ENCODE peak calls at places on chromosomes 13 and 19, in eight cellular contexts. One of them, this sample, is unnamed.

GRCh38 chr13:49681837-49682236 is 9.4 kb downstream of the EBPL start:
- DNase-seq in lower leg skin: no peak
- DNase-seq in breast epithelium: no peak
- DNase-seq in NB4: no peak
- DNase-seq in tibial nerve: no peak
- DNase-seq in adrenal gland: no peak
- DNase-seq in body of pancreas: no peak
- DNase-seq in A549: no peak
- DNase-seq in this sample: no peak

GRCh38 chr13:74026753-74027152 is 107.5 kb downstream of the KLF12 start:
- DNase-seq in NB4: no peak
- DNase-seq in A549: no peak
- DNase-seq in lower leg skin: no peak
- DNase-seq in adrenal gland: peak
- DNase-seq in tibial nerve: no peak
- DNase-seq in body of pancreas: no peak
- DNase-seq in breast epithelium: no peak
- DNase-seq in this sample: no peak

GRCh38 chr19:8065489-8066261 is 13.1 kb downstream of the CCL25 start:
- DNase-seq in NB4: no peak
- DNase-seq in breast epithelium: no peak
- DNase-seq in tibial nerve: no peak
- DNase-seq in lower leg skin: no peak
- DNase-seq in A549: no peak
- DNase-seq in body of pancreas: no peak
- DNase-seq in adrenal gland: no peak
- DNase-seq in this sample: no peak

GRCh38 chr19:46821512-46822359 is 28.9 kb downstream of the AP2S1 start:
- DNase-seq in A549: no peak
- DNase-seq in tibial nerve: no peak
- DNase-seq in breast epithelium: no peak
- DNase-seq in NB4: peak
- DNase-seq in lower leg skin: no peak
- DNase-seq in body of pancreas: no peak
- DNase-seq in adrenal gland: no peak
- DNase-seq in this sample: peak

GRCh38 chr19:28285917-28286316 is 927.0 kb downstream of the UQCRFS1 start:
- DNase-seq in NB4: no peak
- DNase-seq in lower leg skin: no peak
- DNase-seq in A549: no peak
- DNase-seq in body of pancreas: no peak
- DNase-seq in tibial nerve: no peak
- DNase-seq in adrenal gland: no peak
- DNase-seq in breast epithelium: no peak
- DNase-seq in this sample: no peak

GRCh38 chr19:51131780-51132680 is 7.3 kb downstream of the SIGLEC9 start:
- DNase-seq in A549: peak
- DNase-seq in body of pancreas: peak
- DNase-seq in breast epithelium: no peak
- DNase-seq in NB4: peak
- DNase-seq in adrenal gland: peak
- DNase-seq in lower leg skin: no peak
- DNase-seq in tibial nerve: peak
- DNase-seq in this sample: no peak

GRCh38 chr19:3275583-3276340 is 51.3 kb downstream of the CELF5 start:
- DNase-seq in lower leg skin: peak
- DNase-seq in A549: peak
- DNase-seq in breast epithelium: peak
- DNase-seq in tibial nerve: peak
- DNase-seq in NB4: peak
- DNase-seq in adrenal gland: peak
- DNase-seq in body of pancreas: peak
- DNase-seq in this sample: peak

GRCh38 chr19:6484831-6485230 is 3.2 kb upstream of the DENND1C start:
- DNase-seq in body of pancreas: no peak
- DNase-seq in breast epithelium: no peak
- DNase-seq in lower leg skin: no peak
- DNase-seq in adrenal gland: no peak
- DNase-seq in tibial nerve: no peak
- DNase-seq in A549: no peak
- DNase-seq in NB4: no peak
- DNase-seq in this sample: no peak

GRCh38 chr19:34856052-34856451 is 70.7 kb upstream of the ZNF30 start:
- DNase-seq in lower leg skin: no peak
- DNase-seq in adrenal gland: no peak
- DNase-seq in A549: no peak
- DNase-seq in tibial nerve: no peak
- DNase-seq in NB4: no peak
- DNase-seq in breast epithelium: no peak
- DNase-seq in body of pancreas: no peak
- DNase-seq in this sample: no peak

GRCh38 chr13:107185889-107186288 is 618.0 kb upstream of the ARGLU1 start:
- DNase-seq in lower leg skin: no peak
- DNase-seq in breast epithelium: no peak
- DNase-seq in tibial nerve: no peak
- DNase-seq in body of pancreas: no peak
- DNase-seq in adrenal gland: no peak
- DNase-seq in NB4: no peak
- DNase-seq in A549: no peak
- DNase-seq in this sample: no peak

GRCh38 chr13:80339578-80339840 is 1.4 kb downstream of the SPRY2 start:
- DNase-seq in breast epithelium: no peak
- DNase-seq in A549: no peak
- DNase-seq in NB4: no peak
- DNase-seq in tibial nerve: no peak
- DNase-seq in lower leg skin: no peak
- DNase-seq in body of pancreas: no peak
- DNase-seq in adrenal gland: no peak
- DNase-seq in this sample: no peak

GRCh38 chr13:27728271-27728670 is 64.0 kb upstream of the GSX1 start:
- DNase-seq in tibial nerve: no peak
- DNase-seq in NB4: peak
- DNase-seq in body of pancreas: no peak
- DNase-seq in A549: peak
- DNase-seq in lower leg skin: no peak
- DNase-seq in adrenal gland: no peak
- DNase-seq in breast epithelium: no peak
- DNase-seq in this sample: no peak

GRCh38 chr19:54189020-54189667 is at the start of gene MBOAT7:
- DNase-seq in adrenal gland: no peak
- DNase-seq in breast epithelium: no peak
- DNase-seq in A549: no peak
- DNase-seq in tibial nerve: no peak
- DNase-seq in body of pancreas: no peak
- DNase-seq in lower leg skin: no peak
- DNase-seq in NB4: no peak
- DNase-seq in this sample: no peak

GRCh38 chr19:29537181-29537580 is 11.4 kb downstream of the VSTM2B start:
- DNase-seq in breast epithelium: no peak
- DNase-seq in NB4: no peak
- DNase-seq in body of pancreas: no peak
- DNase-seq in lower leg skin: peak
- DNase-seq in tibial nerve: no peak
- DNase-seq in adrenal gland: no peak
- DNase-seq in A549: no peak
- DNase-seq in this sample: peak

GRCh38 chr13:74289861-74290260 is 155.7 kb upstream of the KLF12 start:
- DNase-seq in NB4: no peak
- DNase-seq in body of pancreas: no peak
- DNase-seq in breast epithelium: no peak
- DNase-seq in lower leg skin: no peak
- DNase-seq in A549: no peak
- DNase-seq in tibial nerve: no peak
- DNase-seq in adrenal gland: no peak
- DNase-seq in this sample: no peak

GRCh38 chr19:6564393-6564792 is 26.6 kb downstream of the CD70 start:
- DNase-seq in lower leg skin: no peak
- DNase-seq in A549: peak
- DNase-seq in tibial nerve: no peak
- DNase-seq in adrenal gland: no peak
- DNase-seq in body of pancreas: no peak
- DNase-seq in breast epithelium: no peak
- DNase-seq in NB4: peak
- DNase-seq in this sample: no peak

GRCh38 chr19:11100064-11100463 is 10.8 kb downstream of the LDLR start:
- DNase-seq in tibial nerve: no peak
- DNase-seq in breast epithelium: no peak
- DNase-seq in adrenal gland: no peak
- DNase-seq in lower leg skin: no peak
- DNase-seq in NB4: no peak
- DNase-seq in A549: no peak
- DNase-seq in body of pancreas: no peak
- DNase-seq in this sample: no peak

GRCh38 chr19:11106477-11106876 is 17.2 kb downstream of the LDLR start:
- DNase-seq in adrenal gland: no peak
- DNase-seq in tibial nerve: no peak
- DNase-seq in body of pancreas: no peak
- DNase-seq in lower leg skin: no peak
- DNase-seq in A549: no peak
- DNase-seq in breast epithelium: no peak
- DNase-seq in NB4: no peak
- DNase-seq in this sample: no peak

GRCh38 chr19:11102944-11103343 is 13.7 kb downstream of the LDLR start:
- DNase-seq in NB4: no peak
- DNase-seq in A549: no peak
- DNase-seq in tibial nerve: no peak
- DNase-seq in lower leg skin: no peak
- DNase-seq in body of pancreas: no peak
- DNase-seq in adrenal gland: peak
- DNase-seq in breast epithelium: no peak
- DNase-seq in this sample: no peak

GRCh38 chr19:11101057-11101456 is 11.8 kb downstream of the LDLR start:
- DNase-seq in tibial nerve: no peak
- DNase-seq in body of pancreas: no peak
- DNase-seq in lower leg skin: no peak
- DNase-seq in A549: no peak
- DNase-seq in NB4: no peak
- DNase-seq in breast epithelium: no peak
- DNase-seq in adrenal gland: no peak
- DNase-seq in this sample: no peak

GRCh38 chr19:11105014-11105636 is 15.9 kb downstream of the LDLR start:
- DNase-seq in lower leg skin: no peak
- DNase-seq in NB4: no peak
- DNase-seq in adrenal gland: no peak
- DNase-seq in tibial nerve: no peak
- DNase-seq in breast epithelium: no peak
- DNase-seq in body of pancreas: no peak
- DNase-seq in A549: no peak
- DNase-seq in this sample: no peak
- TF ChIP-seq POLR2A in lower leg skin: no peak
- TF ChIP-seq POLR2A in NB4: no peak
- TF ChIP-seq POLR2A in adrenal gland: no peak
- TF ChIP-seq POLR2A in tibial nerve: no peak
- TF ChIP-seq POLR2A in breast epithelium: no peak
- TF ChIP-seq POLR2A in body of pancreas: no peak
- TF ChIP-seq POLR2A in A549: no peak
- TF ChIP-seq POLR2A in this sample: no peak

DNA sequence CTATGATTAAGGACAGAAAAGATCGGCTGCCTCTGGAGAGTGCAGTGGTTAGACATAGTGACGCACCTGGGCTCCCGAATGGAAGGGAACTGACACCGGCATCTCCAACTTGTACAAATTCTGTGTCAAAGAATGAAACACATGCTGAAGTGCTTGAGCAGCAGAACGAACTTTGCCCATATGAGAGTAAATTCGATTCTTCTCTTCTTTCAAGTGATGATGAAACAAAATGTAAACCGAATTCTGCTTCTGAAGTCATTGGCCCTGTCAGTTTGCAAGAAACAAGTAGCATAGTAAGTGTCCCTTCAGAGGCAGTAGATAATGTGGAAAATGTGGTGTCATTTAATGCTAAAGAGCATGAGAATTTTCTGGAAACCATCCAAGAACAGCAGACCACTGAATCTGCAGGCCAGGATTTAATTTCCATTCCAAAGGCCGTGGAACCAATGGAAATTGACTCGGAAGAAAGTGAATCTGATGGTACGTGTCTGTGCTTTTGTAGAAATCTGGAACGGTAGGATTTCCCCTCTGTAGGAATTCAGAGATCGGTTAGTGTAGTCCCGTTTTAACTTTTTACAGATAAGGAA is 16.9 kb downstream of the ERCC5 start:
- DNase-seq in NB4: no peak
- DNase-seq in adrenal gland: no peak
- DNase-seq in A549: no peak
- DNase-seq in breast epithelium: no peak
- DNase-seq in body of pancreas: no peak
- DNase-seq in lower leg skin: no peak
- DNase-seq in tibial nerve: no peak
- DNase-seq in this sample: no peak
- TF ChIP-seq POLR2A in NB4: no peak
- TF ChIP-seq POLR2A in adrenal gland: no peak
- TF ChIP-seq POLR2A in A549: no peak
- TF ChIP-seq POLR2A in breast epithelium: no peak
- TF ChIP-seq POLR2A in body of pancreas: no peak
- TF ChIP-seq POLR2A in lower leg skin: no peak
- TF ChIP-seq POLR2A in tibial nerve: no peak
- TF ChIP-seq POLR2A in this sample: no peak

DNA sequence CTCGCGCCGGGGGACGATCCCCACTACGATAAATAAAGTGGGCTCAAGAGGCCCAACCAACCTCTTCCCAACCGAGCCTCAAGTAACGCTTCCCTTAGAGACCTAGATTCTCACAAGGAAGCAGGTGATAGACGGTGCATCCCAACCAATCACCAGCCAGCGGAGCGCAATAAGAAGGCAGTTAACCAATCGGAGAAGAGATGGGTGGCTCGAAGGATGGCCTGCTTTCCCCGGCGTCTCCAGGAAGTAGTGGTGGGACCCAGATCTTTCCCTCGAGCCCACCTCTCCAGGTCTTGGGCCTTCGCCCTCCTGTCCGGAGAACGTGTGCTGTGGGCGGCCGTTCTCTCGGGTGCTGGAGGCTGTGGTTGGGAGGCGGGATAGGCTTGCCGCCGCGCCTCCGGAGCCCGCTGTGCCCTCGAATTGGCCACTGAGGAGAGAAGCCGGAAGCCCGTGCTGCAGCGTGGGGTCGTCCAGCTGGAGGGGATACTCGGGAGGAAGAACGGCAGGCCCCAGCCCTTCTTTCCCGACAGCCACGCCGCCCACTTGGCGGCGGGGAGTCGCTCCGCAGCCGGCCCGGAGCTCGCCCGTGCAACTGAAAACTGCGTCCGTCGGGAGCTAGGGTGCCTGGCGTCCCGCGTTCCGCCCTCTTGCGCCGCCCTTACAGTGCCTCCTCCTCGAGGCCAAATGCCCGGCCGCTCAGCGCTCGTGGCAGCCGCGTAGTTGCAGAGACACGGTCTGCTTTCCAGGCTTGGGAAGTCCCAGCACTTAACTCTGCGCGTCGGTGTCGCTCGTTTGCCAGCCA is at the start of gene RNF6:
- DNase-seq in tibial nerve: peak
- DNase-seq in body of pancreas: peak
- DNase-seq in A549: peak
- DNase-seq in breast epithelium: peak
- DNase-seq in NB4: peak
- DNase-seq in adrenal gland: peak
- DNase-seq in lower leg skin: peak
- DNase-seq in this sample: peak
- TF ChIP-seq POLR2A in tibial nerve: peak
- TF ChIP-seq POLR2A in body of pancreas: peak
- TF ChIP-seq POLR2A in A549: peak
- TF ChIP-seq POLR2A in breast epithelium: no peak
- TF ChIP-seq POLR2A in NB4: peak
- TF ChIP-seq POLR2A in adrenal gland: peak
- TF ChIP-seq POLR2A in lower leg skin: no peak
- TF ChIP-seq POLR2A in this sample: peak

GRCh38 chr19:10251792-10252694 is at the start of gene MRPL4:
- DNase-seq in A549: peak
- DNase-seq in tibial nerve: peak
- DNase-seq in lower leg skin: peak
- DNase-seq in NB4: peak
- DNase-seq in body of pancreas: peak
- DNase-seq in adrenal gland: peak
- DNase-seq in breast epithelium: peak
- DNase-seq in this sample: peak
- TF ChIP-seq POLR2A in A549: peak
- TF ChIP-seq POLR2A in tibial nerve: peak
- TF ChIP-seq POLR2A in lower leg skin: no peak
- TF ChIP-seq POLR2A in NB4: no peak
- TF ChIP-seq POLR2A in body of pancreas: peak
- TF ChIP-seq POLR2A in adrenal gland: peak
- TF ChIP-seq POLR2A in breast epithelium: no peak
- TF ChIP-seq POLR2A in this sample: peak